ENCODE peak calls at places on chromosomes 11 and 22, in nine cellular contexts. C is CD8-positive, alpha-beta T cell; P is gastrocnemius medialis; Q is cardiac muscle cell; F is heart left ventricle; N is lower leg skin; M is GM23338; K is cardiac fibroblast; G is uterus. W is an unnamed sample.

GRCh38 chr11:15941206-15941770 is 415.1 kb downstream of the SOX6 start:
- DNase-seq in C (no peak), P (peak; percentile 33), Q (peak; percentile 66), F (peak; percentile 50), N (no peak), M (peak; percentile 80), K (peak; percentile 43), G (no peak), W (peak; percentile 35)

GRCh38 chr11:134361661-134362060 is 29.9 kb downstream of the GLB1L2 start:
- DNase-seq in C (no peak), P (no peak), Q (no peak), F (peak; percentile 18), N (no peak), M (peak; percentile 23), K (no peak), G (no peak), W (no peak)

GRCh38 chr11:67491276-67492068 is 8.6 kb downstream of the AIP start:
- DNase-seq in C (no peak), P (no peak), Q (no peak), F (no peak), N (no peak), M (no peak), K (no peak), G (no peak), W (no peak)

GRCh38 chr11:57597971-57598830 is 716 bp downstream of the SERPING1 start:
- DNase-seq in C (no peak), P (peak; percentile 67), Q (peak; percentile 88), F (peak; percentile 82), N (peak; percentile 73), M (peak; percentile 96), K (peak; percentile 88), G (peak; percentile 91), W (no peak)

GRCh38 chr11:35237860-35238715 is 99.1 kb downstream of the CD44 start:
- DNase-seq in C (peak; percentile 29), P (peak; percentile 33), Q (peak; percentile 80), F (no peak), N (peak; percentile 44), M (peak; percentile 96), K (peak; percentile 40), G (no peak), W (no peak)

GRCh38 chr11:116033931-116034553 is 529.8 kb upstream of the CADM1 start:
- DNase-seq in C (no peak), P (no peak), Q (no peak), F (no peak), N (no peak), M (peak; percentile 51), K (no peak), G (no peak), W (no peak)

GRCh38 chr22:49077586-49077985 is 750.1 kb downstream of the BRD1 start:
- DNase-seq in C (no peak), P (no peak), Q (no peak), F (no peak), N (no peak), M (no peak), K (no peak), G (no peak), W (no peak)

GRCh38 chr11:100003985-100004384 is 683.1 kb upstream of the ARHGAP42 start:
- DNase-seq in C (no peak), P (no peak), Q (peak; percentile 21), F (no peak), N (no peak), M (no peak), K (peak; percentile 6), G (no peak), W (no peak)

GRCh38 chr22:50507421-50507990 is at the start of gene LMF2:
- DNase-seq in C (peak; percentile 90), P (peak; percentile 88), Q (no peak), F (peak; percentile 91), N (peak; percentile 89), M (peak; percentile 83), K (no peak), G (peak; percentile 89), W (no peak)

GRCh38 chr11:20364412-20364792 is 888 bp downstream of the HTATIP2 start:
- DNase-seq in C (no peak), P (no peak), Q (no peak), F (no peak), N (no peak), M (no peak), K (peak; percentile 10), G (no peak), W (no peak)

GRCh38 chr11:79042824-79043223 is 398.0 kb downstream of the TENM4 start:
- DNase-seq in C (no peak), P (no peak), Q (no peak), F (no peak), N (no peak), M (no peak), K (no peak), G (no peak), W (no peak)
- TF ChIP-seq CTCF in C (no peak), P (no peak), Q (no peak), F (no peak), N (no peak), M (no peak), K (no peak), G (no peak), W (no peak)

GRCh38 chr11:47606731-47607130 is 12.5 kb upstream of the C1QTNF4 start:
- DNase-seq in C (no peak), P (no peak), Q (peak; percentile 42), F (peak; percentile 40), N (no peak), M (no peak), K (peak; percentile 55), G (no peak), W (no peak)

GRCh38 chr11:47605921-47606320 is 11.7 kb upstream of the C1QTNF4 start:
- DNase-seq in C (no peak), P (no peak), Q (no peak), F (no peak), N (no peak), M (no peak), K (no peak), G (no peak), W (no peak)

GRCh38 chr11:47599821-47600377 is 5.7 kb upstream of the C1QTNF4 start:
- DNase-seq in C (no peak), P (no peak), Q (no peak), F (no peak), N (no peak), M (no peak), K (no peak), G (no peak), W (no peak)

GRCh38 chr11:47607380-47607779 is 13.2 kb upstream of the C1QTNF4 start:
- DNase-seq in C (no peak), P (no peak), Q (peak; percentile 93), F (peak; percentile 69), N (no peak), M (no peak), K (peak; percentile 94), G (peak; percentile 72), W (peak; percentile 61)

GRCh38 chr11:47603295-47603694 is 9.1 kb upstream of the C1QTNF4 start:
- DNase-seq in C (no peak), P (no peak), Q (no peak), F (no peak), N (no peak), M (no peak), K (no peak), G (no peak), W (no peak)
- H3K4me3 ChIP-seq in C (no peak overlapping the region), P (no peak overlapping the region), Q (no peak overlapping the region), F (no peak overlapping the region), N (no peak overlapping the region), M (no peak overlapping the region), K (no peak overlapping the region), G (no peak overlapping the region), W (no peak overlapping the region)

DNA sequence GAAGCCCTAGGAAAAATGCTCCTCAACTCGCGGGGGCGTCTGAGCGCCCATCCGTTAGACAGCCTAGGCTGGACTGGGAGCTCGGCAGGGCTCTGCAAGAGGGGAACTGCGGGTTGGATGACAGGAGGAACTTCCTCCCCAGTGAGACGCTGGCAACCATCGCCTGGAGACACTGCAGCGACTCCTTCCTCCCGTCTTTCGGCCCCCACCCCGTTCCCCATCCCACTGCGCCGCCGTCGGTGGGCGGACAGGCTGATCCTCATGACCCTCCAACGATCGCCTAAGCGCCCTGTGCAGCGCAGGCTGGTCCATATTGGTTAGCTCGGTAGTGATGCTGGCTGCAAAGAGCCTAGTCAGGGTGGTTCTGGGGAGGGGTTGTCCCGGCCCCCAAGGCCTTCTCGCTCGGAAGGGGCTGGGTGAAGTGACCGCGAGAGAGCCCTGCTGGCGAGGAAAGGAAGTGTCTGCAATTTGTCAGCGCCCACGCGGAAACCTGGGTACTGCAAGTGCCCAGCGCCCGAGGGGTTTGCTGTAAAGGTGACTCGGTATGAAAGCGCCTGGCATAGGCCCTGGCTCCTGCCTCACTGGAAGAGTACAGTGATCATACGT is 638 bp downstream of the NRGN start:
- DNase-seq in C (peak; percentile 18), P (no peak), Q (no peak), F (peak; percentile 56), N (no peak), M (peak; percentile 43), K (peak; percentile 40), G (no peak), W (no peak)
- TF ChIP-seq CTCF in C (peak; percentile 73), P (no peak), Q (peak; percentile 49), F (peak; percentile 47), N (no peak), M (peak; percentile 21), K (peak; percentile 61), G (peak; percentile 31), W (peak; percentile 57)

GRCh38 chr11:118175600-118176399 is 639 bp downstream of the SCN2B start:
- DNase-seq in C (no peak), P (no peak), Q (no peak), F (no peak), N (no peak), M (no peak), K (no peak), G (no peak), W (no peak)
- H3K4me3 ChIP-seq in C (no peak overlapping the region), P (peak overlapping the region; percentile 46), Q (peak overlapping the region; percentile 42), F (peak overlapping the region; percentile 51), N (no peak overlapping the region), M (peak overlapping the region; percentile 70), K (no peak overlapping the region), G (peak overlapping the region; percentile 31), W (no peak overlapping the region)

DNA sequence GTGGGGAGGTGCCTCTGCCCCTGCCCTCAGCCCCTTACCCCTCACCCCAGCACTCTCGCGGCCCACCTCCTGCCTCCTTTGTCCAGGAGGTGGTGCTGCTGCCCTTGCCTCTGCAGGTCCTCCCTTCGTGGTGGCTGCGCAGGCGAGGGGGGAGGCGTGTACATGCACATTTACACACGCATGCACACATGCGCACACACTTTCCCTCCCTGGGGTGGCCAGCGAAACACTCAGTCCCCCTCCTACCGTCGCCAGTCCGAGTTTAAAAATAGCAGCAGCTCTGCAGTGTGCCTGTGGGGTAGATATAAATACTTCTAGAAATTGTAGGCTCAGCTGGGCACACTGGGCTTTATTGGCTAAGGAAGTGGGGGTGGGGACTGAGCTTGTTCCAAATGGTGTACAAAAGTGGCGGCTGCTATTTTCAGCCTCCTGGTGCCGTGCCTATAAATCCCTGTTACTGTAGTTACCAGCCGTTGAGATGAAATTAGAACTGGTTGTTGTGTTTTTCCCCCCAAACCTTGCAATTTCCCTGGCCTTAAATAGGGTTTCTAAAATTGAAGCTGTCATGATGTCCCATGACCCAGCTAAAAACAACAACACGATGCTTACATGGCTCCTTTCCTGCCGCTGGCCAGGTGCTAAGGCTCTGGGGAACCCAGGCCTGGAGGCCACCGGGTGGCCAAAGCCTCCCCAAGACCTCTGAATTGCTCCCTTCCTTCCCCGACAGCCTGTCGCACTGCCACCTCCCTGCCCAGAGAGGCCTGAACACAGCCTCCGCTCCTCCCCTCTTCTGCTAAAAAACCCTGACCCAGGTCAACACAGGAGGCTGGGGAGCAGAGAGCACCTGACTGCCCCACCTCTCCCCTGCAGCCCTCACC is 12.4 kb downstream of the PICK1 start:
- DNase-seq in C (no peak), P (peak; percentile 97), Q (peak; percentile 58), F (peak; percentile 91), N (no peak), M (peak; percentile 58), K (peak; percentile 48), G (peak; percentile 71), W (no peak)
- TF ChIP-seq CTCF in C (no peak), P (peak; percentile 72), Q (peak; percentile 42), F (peak; percentile 66), N (no peak), M (peak; percentile 84), K (peak; percentile 77), G (peak; percentile 55), W (peak; percentile 51)